ENCODE peak calls at places on chromosomes 13 and 19, in eight cellular contexts. E is activated T-helper 1 cell treated with Interleukin-2 at 50 U/mL for 16 hours; M is OCI-M1; H is T-helper 1 cell; B is NCI-H2081; G is HT-29; J is stimulated activated CD4-positive, alpha-beta T cell treated with anti-CD3 and anti-CD28 coated beads, TNF-alpha, amount 100 ng/mL, for 48 hours; F is brain microvascular endothelial cell. N is an unnamed sample.

GRCh38 chr13:113917096-113917495 is 53.2 kb upstream of the GAS6 start:
- DNase-seq in G (no peak), E (no peak), H (no peak), M (no peak), B (no peak), J (no peak), F (no peak), N (no peak)

GRCh38 chr13:36875431-36875830 is 44.6 kb downstream of the SMAD9 start:
- DNase-seq in B (no peak), F (no peak), E (no peak), M (no peak), J (no peak), H (no peak), G (no peak), N (no peak)

GRCh38 chr13:26660185-26660584 is 100.4 kb downstream of the GPR12 start:
- DNase-seq in H (no peak), M (no peak), J (no peak), E (no peak), B (no peak), G (no peak), F (no peak), N (no peak)

GRCh38 chr13:26436914-26437313 is 120.6 kb upstream of the WASF3 start:
- DNase-seq in B (no peak), G (no peak), M (no peak), E (no peak), J (no peak), F (no peak), H (no peak), N (no peak)

GRCh38 chr19:12938536-12939291 is at the start of gene CALR:
- DNase-seq in F (no peak), H (no peak), J (no peak), M (no peak), G (peak; percentile 42), E (no peak), B (peak; percentile 30), N (peak; percentile 67)

GRCh38 chr13:44409595-44409994 is 36.0 kb downstream of the SERP2 start:
- DNase-seq in M (no peak), F (no peak), J (no peak), H (no peak), G (no peak), B (no peak), E (no peak), N (no peak)

GRCh38 chr13:95540848-95541247 is 11.7 kb upstream of the CLDN10 start:
- DNase-seq in F (no peak), M (no peak), B (peak; percentile 71), G (no peak), H (no peak), J (no peak), E (no peak), N (no peak)

GRCh38 chr13:42970824-42971669 is 21.0 kb downstream of the EPSTI1 start:
- DNase-seq in F (peak; percentile 64), J (peak; percentile 37), M (peak; percentile 74), B (peak; percentile 20), E (no peak), G (peak; percentile 82), H (peak; percentile 20), N (peak; percentile 32)

GRCh38 chr13:101965096-101965495 is 436.8 kb downstream of the FGF14 start:
- DNase-seq in M (no peak), G (no peak), B (no peak), J (no peak), E (no peak), H (no peak), F (no peak), N (no peak)

GRCh38 chr19:50417850-50418185 is 920 bp upstream of the SPIB start:
- DNase-seq in B (no peak), E (no peak), G (no peak), H (no peak), F (no peak), M (no peak), J (no peak), N (no peak)

GRCh38 chr19:10379880-10380310 is 477 bp downstream of the TYK2 start:
- DNase-seq in F (no peak), J (no peak), E (no peak), G (no peak), B (no peak), M (no peak), H (no peak), N (no peak)

N was measured in foreskin fibroblast.